ENCODE peak calls at places on chromosomes 2 and 18, in six cellular contexts. I is fibroblast of mammary gland, U is HCT116, J is right atrium auricular region, L is astrocyte of the spinal cord, W is neural progenitor cell. F is an unnamed sample.

GRCh38 chr2:204982303-204982702 is 437.0 kb downstream of the PARD3B start:
- DNase-seq in U (no peak), I (peak; percentile 3), J (no peak), L (no peak), W (peak; percentile 30), F (no peak)

GRCh38 chr2:218393750-218394290 is 5.8 kb upstream of the CTDSP1 start:
- DNase-seq in U (no peak), W (no peak), J (no peak), I (no peak), L (no peak), F (no peak)

GRCh38 chr2:99725810-99726209 is 236.0 kb upstream of the REV1 start:
- DNase-seq in U (no peak), J (no peak), I (peak; percentile 5), W (no peak), L (no peak), F (no peak)

GRCh38 chr18:31429623-31430022 is 17.9 kb upstream of the DSG3 start:
- DNase-seq in W (no peak), I (no peak), U (no peak), J (no peak), L (no peak), F (no peak)

GRCh38 chr2:48170281-48170680 is 264.0 kb upstream of the FBXO11 start:
- DNase-seq in U (no peak), J (no peak), L (no peak), I (no peak), W (no peak), F (no peak)

GRCh38 chr2:105655244-105655643 is 89.5 kb upstream of the NCK2 start:
- DNase-seq in L (no peak), I (no peak), J (no peak), W (no peak), U (no peak), F (no peak)

GRCh38 chr18:48553236-48553635 is 14.4 kb downstream of the CTIF start:
- DNase-seq in I (no peak), U (no peak), L (no peak), W (no peak), J (no peak), F (no peak)

GRCh38 chr2:41947701-41948396 is 100.0 kb upstream of the PKDCC start:
- DNase-seq in U (no peak), J (no peak), W (peak; percentile 77), L (no peak), I (no peak), F (peak; percentile 33)

GRCh38 chr2:105252271-105252670 is 10.7 kb downstream of the GPR45 start:
- DNase-seq in U (no peak), J (no peak), I (no peak), L (no peak), W (peak; percentile 34), F (no peak)

GRCh38 chr2:100053499-100053898 is 88.9 kb downstream of the AFF3 start:
- DNase-seq in W (no peak), I (no peak), U (no peak), J (no peak), L (no peak), F (no peak)

GRCh38 chr2:208033701-208034502 is 8.6 kb upstream of the PLEKHM3 start:
- DNase-seq in J (no peak), I (peak; percentile 56), L (peak; percentile 37), U (peak; percentile 68), W (peak; percentile 47), F (no peak)

GRCh38 chr18:51988277-51988676 is 351.7 kb upstream of the DCC start:
- DNase-seq in W (peak; percentile 59), L (no peak), I (no peak), J (no peak), U (no peak), F (no peak)

GRCh38 chr2:85814802-85815550 is 61.2 kb downstream of the ATOH8 start:
- DNase-seq in I (no peak), W (no peak), L (no peak), U (no peak), J (peak; percentile 42), F (no peak)

GRCh38 chr2:191441761-191442160 is 196.6 kb downstream of the MYO1B start:
- DNase-seq in W (no peak), U (no peak), I (peak; percentile 74), J (no peak), L (no peak), F (peak; percentile 26)

GRCh38 chr2:58019209-58019608 is 27.4 kb upstream of the VRK2 start:
- DNase-seq in I (no peak), W (no peak), L (peak; percentile 12), J (no peak), U (no peak), F (no peak)

GRCh38 chr2:143263045-143263625 is 133.9 kb downstream of the ARHGAP15 start:
- DNase-seq in J (no peak), L (no peak), W (peak; percentile 16), I (peak; percentile 15), U (no peak), F (no peak)
- TF ChIP-seq CTCF in J (no peak), L (peak; percentile 4), W (peak; percentile 42), I (peak; percentile 30), U (no peak), F (peak; percentile 29)

DNA sequence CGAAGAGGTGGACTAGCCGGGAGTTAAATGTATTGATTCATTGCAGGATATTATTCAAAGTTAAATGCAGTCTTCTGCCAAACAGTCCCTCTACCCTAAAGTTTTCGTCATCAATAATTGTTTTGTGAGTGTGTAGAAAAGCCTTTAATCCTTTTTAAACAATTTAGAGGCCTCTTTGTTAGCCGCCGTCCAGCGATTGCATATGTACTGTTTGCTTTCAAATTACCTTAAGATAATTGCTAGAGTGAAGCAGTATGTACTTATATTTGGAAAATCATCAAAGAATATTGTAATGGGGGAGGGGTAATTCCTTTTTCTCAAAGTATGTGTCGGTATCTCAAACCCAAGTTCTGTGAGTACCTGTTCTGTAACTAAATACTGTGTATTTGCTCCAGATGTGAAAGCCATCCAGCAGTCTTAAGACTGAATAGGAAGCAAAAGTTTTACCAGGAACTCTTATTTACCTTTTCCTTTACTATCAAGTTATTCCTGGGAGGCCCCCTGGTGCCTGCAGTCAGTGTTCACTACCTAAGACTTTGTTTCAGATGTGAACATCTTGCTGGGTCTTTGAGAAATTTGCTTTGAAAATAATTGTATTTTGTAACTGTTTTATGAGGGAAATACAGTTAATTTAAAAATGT is 1.5 kb downstream of the PPP1CB start:
- DNase-seq in L (peak; percentile 90), U (peak; percentile 42), J (peak; percentile 78), I (peak; percentile 79), W (peak; percentile 56), F (no peak)
- TF ChIP-seq CTCF in L (peak; percentile 71), U (peak; percentile 96), J (peak; percentile 69), I (peak; percentile 77), W (peak; percentile 60), F (no peak)

GRCh38 chr18:55522011-55522410 is 66.0 kb downstream of the TCF4 start:
- DNase-seq in U (no peak), W (peak; percentile 65), I (peak; percentile 36), L (no peak), J (no peak), F (peak; percentile 67)
- TF ChIP-seq CTCF in U (no peak), W (peak; percentile 71), I (peak; percentile 52), L (peak; percentile 37), J (peak; percentile 34), F (peak; percentile 48)

GRCh38 chr18:59272221-59272888 is 899 bp downstream of the RAX start:
- DNase-seq in U (no peak), J (no peak), I (no peak), W (peak; percentile 66), L (no peak), F (no peak)

GRCh38 chr18:59271606-59272220 is 1.5 kb downstream of the RAX start:
- DNase-seq in I (no peak), J (no peak), U (no peak), L (no peak), W (peak; percentile 26), F (no peak)

GRCh38 chr18:59275406-59275949 is 2.2 kb upstream of the RAX start:
- DNase-seq in L (no peak), W (peak; percentile 69), J (no peak), U (no peak), I (no peak), F (no peak)

GRCh38 chr18:59273936-59274928 is 978 bp upstream of the RAX start:
- DNase-seq in W (peak; percentile 69), J (no peak), I (no peak), U (no peak), L (no peak), F (peak; percentile 32)

DNA sequence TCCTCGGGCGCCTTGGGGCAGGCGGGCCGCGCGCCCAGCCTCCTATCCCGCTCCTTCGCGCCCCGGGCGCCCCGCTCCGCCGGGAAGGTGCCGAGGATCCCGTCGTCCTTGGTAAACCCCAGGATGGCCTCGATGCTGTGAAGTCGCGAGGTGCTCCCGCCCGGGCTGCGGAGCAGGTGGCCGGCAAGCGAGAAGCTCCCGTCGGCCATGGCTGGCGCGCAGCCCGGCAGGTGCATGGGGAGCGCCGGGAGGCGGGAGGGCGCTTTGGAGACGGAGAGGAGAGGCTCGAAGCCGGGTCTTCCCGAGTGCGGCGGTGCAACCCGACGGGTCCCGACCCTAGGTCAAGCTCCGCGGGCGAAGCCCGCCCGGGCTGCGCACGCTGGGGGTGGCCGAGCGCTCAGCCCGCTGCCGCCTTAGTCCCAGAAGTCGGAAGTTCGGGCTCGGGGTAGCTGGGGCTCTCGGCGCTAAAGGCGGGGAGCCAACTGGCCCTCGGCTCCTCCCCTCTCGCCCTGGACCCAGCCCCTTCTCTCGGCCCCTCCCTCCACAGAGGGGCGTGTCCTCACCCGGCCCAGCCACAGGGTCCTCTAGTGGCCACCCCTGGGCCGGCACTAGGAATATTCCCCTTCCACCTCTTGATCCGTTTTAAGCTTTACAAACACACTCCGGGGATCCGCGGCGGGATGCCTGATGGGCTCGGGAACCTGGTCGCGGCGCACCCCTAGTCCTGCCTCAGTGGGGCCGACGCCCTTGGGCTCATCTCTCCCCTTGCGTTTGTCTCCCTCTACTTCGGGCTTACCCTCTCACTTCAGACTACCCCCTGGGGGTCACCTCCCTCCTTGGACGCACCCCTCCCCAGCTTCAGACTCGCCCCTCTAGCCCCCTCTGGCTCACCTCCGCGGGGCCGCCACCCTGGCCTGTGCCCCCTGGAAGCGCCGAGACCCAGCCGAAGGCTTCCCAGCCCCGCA is at the start of gene RAX:
- DNase-seq in I (peak; percentile 11), L (no peak), J (no peak), U (no peak), W (peak; percentile 96), F (peak; percentile 76)
- TF ChIP-seq CTCF in I (peak; percentile 5), L (peak; percentile 19), J (no peak), U (no peak), W (peak; percentile 70), F (peak; percentile 29)

DNA sequence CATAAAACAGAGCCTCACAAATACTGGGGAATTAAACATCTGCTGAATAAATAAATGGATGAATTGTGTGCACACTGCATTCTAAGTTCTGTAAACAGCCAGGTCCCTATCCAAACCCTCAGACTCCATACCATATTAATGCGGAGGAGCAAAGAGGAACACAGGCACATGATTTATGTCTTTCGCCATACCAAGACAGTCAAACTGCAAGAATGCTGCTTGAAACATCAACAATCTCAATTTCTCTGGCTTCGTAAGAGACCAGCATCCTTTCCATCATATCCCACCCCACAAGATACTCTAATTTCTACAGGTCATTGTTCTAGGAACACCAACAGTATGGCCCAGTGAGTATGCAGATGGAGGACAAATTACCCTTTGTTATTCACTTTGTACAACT is 15.0 kb downstream of the KANSL3 start:
- DNase-seq in L (no peak), U (no peak), J (no peak), I (no peak), W (no peak), F (no peak)
- TF ChIP-seq CTCF in L (no peak), U (no peak), J (no peak), I (no peak), W (no peak), F (no peak)